ENCODE peak calls at places on chromosomes 2 and 18, in six cellular contexts. F is D721Med, G is HFF-Myc, B is cardiac muscle cell, T is endothelial cell of umbilical vein, A is transverse colon. X is an unnamed sample.

GRCh38 chr2:27407798-27408491 is 1.4 kb downstream of the PPM1G start:
- DNase-seq in F (no peak), T (peak; percentile 75), B (peak; percentile 65), G (peak; percentile 46), A (peak; percentile 25), X (no peak)

GRCh38 chr2:189874571-189875320 is 90.5 kb downstream of the PMS1 start:
- DNase-seq in F (no peak), B (no peak), A (no peak), T (peak; percentile 16), G (no peak), X (no peak)

GRCh38 chr18:58635891-58636290 is 7.0 kb upstream of the ALPK2 start:
- DNase-seq in F (no peak), B (peak; percentile 70), G (peak; percentile 38), A (no peak), T (peak; percentile 36), X (no peak)

GRCh38 chr2:6787376-6787775 is 78.3 kb downstream of the CMPK2 start:
- DNase-seq in G (no peak), A (no peak), B (no peak), F (no peak), T (no peak), X (no peak)

GRCh38 chr2:148162860-148163259 is 142.0 kb downstream of the MBD5 start:
- DNase-seq in T (no peak), B (no peak), G (no peak), F (no peak), A (no peak), X (no peak)

GRCh38 chr18:70425236-70425635 is 136.4 kb downstream of the SOCS6 start:
- DNase-seq in A (no peak), F (peak; percentile 77), T (no peak), G (no peak), B (no peak), X (no peak)

GRCh38 chr2:105804266-105804665 is 59.6 kb downstream of the NCK2 start:
- DNase-seq in A (no peak), G (no peak), F (no peak), T (no peak), B (peak; percentile 61), X (no peak)

GRCh38 chr18:78681396-78681795 is 298.2 kb upstream of the SALL3 start:
- DNase-seq in T (no peak), A (no peak), G (no peak), B (no peak), F (no peak), X (no peak)

GRCh38 chr18:73381361-73382031 is 513.7 kb upstream of the NETO1 start:
- DNase-seq in A (no peak), T (no peak), G (no peak), B (no peak), F (no peak), X (no peak)

GRCh38 chr2:6103949-6104348 is 411.8 kb downstream of the SOX11 start:
- DNase-seq in B (no peak), T (no peak), A (no peak), G (no peak), F (no peak), X (no peak)

GRCh38 chr18:77062518-77063003 is 70.0 kb downstream of the MBP start:
- DNase-seq in F (no peak), G (no peak), B (peak; percentile 95), T (no peak), A (no peak), X (no peak)

DNA sequence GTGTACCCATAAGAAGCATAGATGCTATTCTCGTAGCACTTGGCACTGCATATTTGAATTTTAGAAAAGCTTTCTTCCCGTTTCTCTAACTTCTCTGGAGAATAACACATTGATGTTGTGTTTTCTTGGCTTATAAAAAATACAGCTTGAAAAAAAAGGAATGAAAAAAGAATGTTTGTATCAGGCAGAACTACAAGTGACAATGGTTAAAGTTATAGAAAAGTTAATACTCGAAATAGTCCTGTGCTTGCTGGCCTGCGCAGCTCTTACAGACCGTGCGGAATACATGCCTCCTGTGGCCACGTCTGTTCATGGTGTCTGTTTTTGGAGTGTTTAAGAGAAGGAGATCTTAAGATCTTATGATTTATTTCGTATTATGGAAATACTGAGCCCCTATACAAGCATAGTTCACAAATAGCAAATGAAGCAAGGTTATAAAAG is 808 bp downstream of the DUSP19 start:
- DNase-seq in B (peak; percentile 46), A (no peak), G (no peak), F (no peak), T (no peak), X (no peak)
- TF ChIP-seq CTCF in B (no peak), A (no peak), G (no peak), F (no peak), T (no peak), X (no peak)

GRCh38 chr2:29206941-29207340 is 91.7 kb downstream of the CLIP4 start:
- DNase-seq in G (no peak), F (no peak), A (no peak), T (no peak), B (no peak), X (no peak)
- TF ChIP-seq CTCF in G (no peak), F (peak; percentile 11), A (no peak), T (no peak), B (no peak), X (no peak)

GRCh38 chr18:2919600-2919999 is 72.8 kb downstream of the EMILIN2 start:
- DNase-seq in A (no peak), B (no peak), F (no peak), G (no peak), T (no peak), X (no peak)

GRCh38 chr18:2923464-2923863 is 76.7 kb downstream of the EMILIN2 start:
- DNase-seq in F (no peak), B (peak; percentile 14), T (peak; percentile 84), A (no peak), G (no peak), X (no peak)

GRCh38 chr18:2920027-2920426 is 73.2 kb downstream of the EMILIN2 start:
- DNase-seq in T (no peak), F (no peak), G (no peak), B (no peak), A (no peak), X (no peak)

GRCh38 chr18:2920546-2921343 is 73.9 kb downstream of the EMILIN2 start:
- DNase-seq in B (no peak), A (no peak), F (no peak), T (no peak), G (no peak), X (no peak)

GRCh38 chr18:2921778-2922177 is 75.0 kb downstream of the EMILIN2 start:
- DNase-seq in T (no peak), F (no peak), G (no peak), A (no peak), B (no peak), X (no peak)
- TF ChIP-seq CTCF in T (no peak), F (no peak), G (no peak), A (no peak), B (no peak), X (no peak)

GRCh38 chr18:36655894-36656293 is 172.9 kb downstream of the TPGS2 start:
- DNase-seq in B (no peak), F (no peak), A (no peak), G (no peak), T (no peak), X (no peak)

GRCh38 chr18:36660311-36660710 is 168.5 kb downstream of the TPGS2 start:
- DNase-seq in F (no peak), G (no peak), A (no peak), B (no peak), T (no peak), X (no peak)

GRCh38 chr18:36662000-36662399 is 166.8 kb downstream of the TPGS2 start:
- DNase-seq in G (no peak), T (no peak), A (peak; percentile 19), F (no peak), B (peak; percentile 21), X (peak; percentile 25)

GRCh38 chr18:36655074-36655473 is 173.7 kb downstream of the TPGS2 start:
- DNase-seq in A (no peak), B (no peak), T (no peak), F (no peak), G (no peak), X (no peak)

GRCh38 chr18:36658611-36659010 is 170.2 kb downstream of the TPGS2 start:
- DNase-seq in B (no peak), G (no peak), F (no peak), T (no peak), A (no peak), X (no peak)
- TF ChIP-seq CTCF in B (no peak), G (no peak), F (no peak), T (no peak), A (no peak), X (no peak)

GRCh38 chr2:110114007-110114591 is 1.5 kb downstream of the MALL start:
- DNase-seq in T (peak; percentile 59), F (no peak), A (peak; percentile 87), G (no peak), B (no peak), X (no peak)
- TF ChIP-seq CTCF in T (peak; percentile 24), F (no peak), A (peak; percentile 58), G (peak; percentile 38), B (peak; percentile 22), X (no peak)

GRCh38 chr18:389658-390357 is 110.7 kb downstream of the COLEC12 start:
- DNase-seq in T (no peak), F (no peak), B (peak; percentile 66), A (no peak), G (no peak), X (no peak)
- TF ChIP-seq CTCF in T (peak; percentile 28), F (no peak), B (peak; percentile 41), A (no peak), G (peak; percentile 36), X (no peak)

DNA sequence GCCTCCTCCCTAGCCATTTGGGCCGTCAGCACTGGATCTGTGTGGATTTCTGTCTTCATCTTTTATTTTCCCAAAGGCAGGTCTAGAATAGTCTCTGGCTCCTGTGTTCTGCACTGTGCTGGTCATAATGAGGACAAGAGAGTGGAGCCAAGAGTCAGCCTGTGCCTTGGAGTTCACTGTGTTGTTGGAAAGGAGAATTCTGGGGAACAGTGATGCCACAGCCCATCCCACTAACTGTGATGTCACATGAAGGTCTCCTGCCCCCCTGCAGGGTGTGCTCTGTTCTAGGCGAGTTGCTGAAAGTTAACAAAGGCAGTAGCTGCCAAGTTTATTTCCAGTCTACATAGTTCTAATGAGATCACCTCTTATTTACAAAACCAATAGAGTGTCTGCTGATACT is 248.5 kb downstream of the TPGS2 start:
- DNase-seq in A (no peak), T (no peak), G (peak; percentile 31), B (peak; percentile 64), F (no peak), X (no peak)
- TF ChIP-seq CTCF in A (no peak), T (no peak), G (no peak), B (peak; percentile 25), F (no peak), X (no peak)

GRCh38 chr2:50480507-50480906 is 551.4 kb downstream of the NRXN1 start:
- DNase-seq in A (no peak), T (no peak), F (no peak), B (no peak), G (no peak), X (no peak)

GRCh38 chr2:50476174-50476573 is 555.8 kb downstream of the NRXN1 start:
- DNase-seq in T (no peak), A (no peak), G (no peak), F (no peak), B (no peak), X (no peak)
- TF ChIP-seq CTCF in T (no peak), A (no peak), G (no peak), F (peak; percentile 9), B (no peak), X (peak; percentile 44)